ENCODE peak calls at places on chromosome 22, in four cellular contexts. One of them, this sample, is unnamed.

GRCh38 chr22:20580611-20581502 is 73.4 kb downstream of the MED15 start:
- DNase-seq in K562: no peak
- DNase-seq in hepatocyte: no peak
- DNase-seq in GM23248: no peak
- DNase-seq in this sample: no peak

GRCh38 chr22:45543243-45543642 is 40.6 kb downstream of the FBLN1 start:
- DNase-seq in K562: no peak
- DNase-seq in hepatocyte: peak; percentile 3
- DNase-seq in GM23248: no peak
- DNase-seq in this sample: no peak

GRCh38 chr22:35987994-35988393 is 40.6 kb downstream of the RBFOX2 start:
- DNase-seq in K562: no peak
- DNase-seq in hepatocyte: no peak
- DNase-seq in GM23248: no peak
- DNase-seq in this sample: no peak

GRCh38 chr22:37283393-37283937 is 1.2 kb downstream of the CYTH4 start:
- DNase-seq in K562: no peak
- DNase-seq in hepatocyte: no peak
- DNase-seq in GM23248: peak; percentile 21
- DNase-seq in this sample: no peak

GRCh38 chr22:41264408-41264941 is 21.5 kb downstream of the RANGAP1 start:
- DNase-seq in K562: no peak
- DNase-seq in hepatocyte: no peak
- DNase-seq in GM23248: no peak
- DNase-seq in this sample: no peak

GRCh38 chr22:43330178-43331063 is 12.8 kb downstream of the SCUBE1 start:
- DNase-seq in K562: no peak
- DNase-seq in hepatocyte: no peak
- DNase-seq in GM23248: no peak
- DNase-seq in this sample: no peak

GRCh38 chr22:46469701-46470100 is 67.7 kb downstream of the CELSR1 start:
- DNase-seq in K562: no peak
- DNase-seq in hepatocyte: no peak
- DNase-seq in GM23248: no peak
- DNase-seq in this sample: no peak

GRCh38 chr22:22207845-22208564 is 36.6 kb upstream of the VPREB1 start:
- DNase-seq in K562: peak; percentile 96
- DNase-seq in hepatocyte: peak; percentile 89
- DNase-seq in GM23248: peak; percentile 84
- DNase-seq in this sample: peak; percentile 59

GRCh38 chr22:44648085-44648820 is 53.8 kb upstream of the PRR5 start:
- DNase-seq in K562: no peak
- DNase-seq in hepatocyte: peak; percentile 57
- DNase-seq in GM23248: peak; percentile 83
- DNase-seq in this sample: no peak

GRCh38 chr22:41106122-41106968 is 14.0 kb downstream of the EP300 start:
- DNase-seq in K562: no peak
- DNase-seq in hepatocyte: no peak
- DNase-seq in GM23248: no peak
- DNase-seq in this sample: peak; percentile 23

GRCh38 chr22:29201722-29202230 is 3.9 kb upstream of the EMID1 start:
- DNase-seq in K562: no peak
- DNase-seq in hepatocyte: no peak
- DNase-seq in GM23248: no peak
- DNase-seq in this sample: no peak
- H4K20me1 ChIP-seq in K562: no peaks in the 10 kb centered on the region
- H4K20me1 ChIP-seq in hepatocyte: no peaks in the 10 kb centered on the region
- H4K20me1 ChIP-seq in GM23248: no peaks in the 10 kb centered on the region
- H4K20me1 ChIP-seq in this sample: no peaks in the 10 kb centered on the region

GRCh38 chr22:50599816-50600454 is 658 bp upstream of the MAPK8IP2 start:
- DNase-seq in K562: peak; percentile 87
- DNase-seq in hepatocyte: peak; percentile 79
- DNase-seq in GM23248: peak; percentile 64
- DNase-seq in this sample: no peak
- TF ChIP-seq EZH2 in K562: no peak
- TF ChIP-seq EZH2 in hepatocyte: no peak
- TF ChIP-seq EZH2 in GM23248: no peak
- TF ChIP-seq EZH2 in this sample: peak; percentile 77

DNA sequence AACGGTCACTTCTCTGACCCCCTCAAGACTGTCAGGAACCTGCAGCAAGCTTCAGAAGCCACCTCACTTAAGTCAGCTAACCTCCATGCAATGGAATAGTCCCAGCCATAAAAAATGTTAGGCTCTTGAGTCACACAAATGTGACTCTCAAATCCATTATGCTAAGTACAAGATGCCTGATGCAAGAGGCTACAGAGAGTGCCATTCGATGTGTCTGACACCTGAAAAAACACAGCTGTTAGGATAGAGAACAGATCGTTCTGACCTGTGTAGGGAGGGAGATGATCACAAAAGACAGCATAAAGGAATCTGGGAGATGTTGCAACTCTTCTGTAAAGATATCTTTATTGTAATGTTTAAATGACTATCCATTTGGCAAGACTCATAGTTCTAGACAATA is 712.4 kb downstream of the TBC1D22A start:
- DNase-seq in K562: no peak
- DNase-seq in hepatocyte: no peak
- DNase-seq in GM23248: no peak
- DNase-seq in this sample: peak; percentile 91
- H3K9me3 ChIP-seq in K562: no peaks in the 10 kb centered on the region
- H3K9me3 ChIP-seq in hepatocyte: no peaks in the 10 kb centered on the region
- H3K9me3 ChIP-seq in GM23248: no peaks in the 10 kb centered on the region
- H3K9me3 ChIP-seq in this sample: no peaks in the 10 kb centered on the region

GRCh38 chr22:17423616-17424015 is 54.4 kb downstream of the CECR2 start:
- DNase-seq in K562: no peak
- DNase-seq in hepatocyte: no peak
- DNase-seq in GM23248: no peak
- DNase-seq in this sample: no peak

GRCh38 chr22:17422736-17423343 is 53.6 kb downstream of the CECR2 start:
- DNase-seq in K562: no peak
- DNase-seq in hepatocyte: no peak
- DNase-seq in GM23248: no peak
- DNase-seq in this sample: no peak

GRCh38 chr22:17418890-17419324 is 49.6 kb downstream of the CECR2 start:
- DNase-seq in K562: no peak
- DNase-seq in hepatocyte: no peak
- DNase-seq in GM23248: no peak
- DNase-seq in this sample: no peak

GRCh38 chr22:17419348-17419747 is 50.1 kb downstream of the CECR2 start:
- DNase-seq in K562: no peak
- DNase-seq in hepatocyte: no peak
- DNase-seq in GM23248: no peak
- DNase-seq in this sample: no peak
- H4K20me1 ChIP-seq in K562: peaks cover 2% of the 10 kb centered on the region
- H4K20me1 ChIP-seq in hepatocyte: no peaks in the 10 kb centered on the region
- H4K20me1 ChIP-seq in GM23248: no peaks in the 10 kb centered on the region
- H4K20me1 ChIP-seq in this sample: no peaks in the 10 kb centered on the region

GRCh38 chr22:48755332-48755949 is 1072.2 kb downstream of the BRD1 start:
- DNase-seq in K562: no peak
- DNase-seq in hepatocyte: peak; percentile 2
- DNase-seq in GM23248: no peak
- DNase-seq in this sample: no peak

GRCh38 chr22:48758021-48758561 is 1069.6 kb downstream of the BRD1 start:
- DNase-seq in K562: no peak
- DNase-seq in hepatocyte: peak; percentile 73
- DNase-seq in GM23248: no peak
- DNase-seq in this sample: no peak

GRCh38 chr22:48757581-48757980 is 1070.1 kb downstream of the BRD1 start:
- DNase-seq in K562: no peak
- DNase-seq in hepatocyte: peak; percentile 1
- DNase-seq in GM23248: no peak
- DNase-seq in this sample: no peak

GRCh38 chr22:48754611-48755331 is 1072.9 kb downstream of the BRD1 start:
- DNase-seq in K562: no peak
- DNase-seq in hepatocyte: peak; percentile 2
- DNase-seq in GM23248: no peak
- DNase-seq in this sample: no peak

DNA sequence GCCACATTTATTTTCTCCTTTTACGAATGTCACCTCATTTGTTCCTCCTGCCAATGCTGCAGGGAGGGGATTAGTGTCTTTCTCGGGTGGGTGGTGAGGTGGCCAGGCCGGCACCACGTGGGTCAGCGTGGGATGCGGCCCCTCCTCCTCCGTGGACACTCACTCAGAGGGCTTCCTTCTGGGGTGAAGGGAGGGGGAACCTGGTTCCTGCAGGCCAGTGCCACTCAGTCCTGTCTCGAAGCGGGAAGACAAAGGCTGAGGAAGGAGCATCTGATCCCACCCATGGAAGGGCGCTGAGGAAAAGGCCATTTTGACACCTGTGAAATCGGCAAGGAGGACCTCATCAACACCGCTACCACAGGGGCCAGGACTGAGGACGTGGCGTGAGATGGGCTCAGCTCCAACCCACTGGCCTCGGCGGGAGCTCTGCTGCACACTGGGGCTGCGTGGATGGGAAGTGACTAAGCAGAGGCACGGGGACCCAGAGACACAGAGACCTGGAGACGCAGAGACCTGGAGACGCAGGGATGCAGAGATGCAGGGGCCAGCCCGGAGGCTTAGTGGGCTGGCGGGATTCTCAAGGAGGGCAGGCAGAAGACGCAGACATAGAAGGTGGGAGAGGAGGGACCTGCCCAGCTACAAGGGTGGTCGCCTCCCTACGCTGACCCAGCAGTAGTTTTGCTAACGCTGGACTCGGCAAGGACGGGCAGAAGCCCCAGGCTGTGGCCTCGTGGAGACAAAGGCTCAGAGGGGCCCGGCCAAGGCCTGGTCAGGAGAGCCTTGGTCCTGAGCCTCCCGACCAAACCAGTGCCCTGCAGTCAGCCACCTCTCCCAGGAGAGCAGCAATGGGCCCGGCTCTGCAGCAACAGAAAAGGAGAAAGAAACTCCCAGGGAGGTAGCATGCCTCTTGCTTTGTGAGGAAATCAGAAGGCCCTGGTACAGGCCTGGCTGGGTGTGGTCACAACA is 1071.2 kb downstream of the BRD1 start:
- DNase-seq in K562: no peak
- DNase-seq in hepatocyte: peak; percentile 3
- DNase-seq in GM23248: no peak
- DNase-seq in this sample: no peak
- TF ChIP-seq EZH2 in K562: no peak
- TF ChIP-seq EZH2 in hepatocyte: no peak
- TF ChIP-seq EZH2 in GM23248: no peak
- TF ChIP-seq EZH2 in this sample: no peak

GRCh38 chr22:48639021-48639795 is 1188.5 kb downstream of the BRD1 start:
- DNase-seq in K562: no peak
- DNase-seq in hepatocyte: no peak
- DNase-seq in GM23248: no peak
- DNase-seq in this sample: no peak
- H3K9me3 ChIP-seq in K562: no peaks in the 10 kb centered on the region
- H3K9me3 ChIP-seq in hepatocyte: no peaks in the 10 kb centered on the region
- H3K9me3 ChIP-seq in GM23248: no peaks in the 10 kb centered on the region
- H3K9me3 ChIP-seq in this sample: no peaks in the 10 kb centered on the region

GRCh38 chr22:24555496-24556253 is at the start of gene SNRPD3:
- DNase-seq in K562: peak; percentile 61
- DNase-seq in hepatocyte: peak; percentile 96
- DNase-seq in GM23248: peak; percentile 98
- DNase-seq in this sample: peak; percentile 93
- H4K20me1 ChIP-seq in K562: peaks cover 16% of the 10 kb centered on the region
- H4K20me1 ChIP-seq in hepatocyte: peaks cover 18% of the 10 kb centered on the region
- H4K20me1 ChIP-seq in GM23248: no peaks in the 10 kb centered on the region
- H4K20me1 ChIP-seq in this sample: no peaks in the 10 kb centered on the region

GRCh38 chr22:17370036-17370765 is 941 bp downstream of the CECR2 start:
- DNase-seq in K562: no peak
- DNase-seq in hepatocyte: peak; percentile 60
- DNase-seq in GM23248: no peak
- DNase-seq in this sample: peak; percentile 11
- TF ChIP-seq EZH2 in K562: no peak
- TF ChIP-seq EZH2 in hepatocyte: peak; percentile 22
- TF ChIP-seq EZH2 in GM23248: no peak
- TF ChIP-seq EZH2 in this sample: peak; percentile 2

GRCh38 chr22:19331975-19332374 is 40.5 kb upstream of the CLTCL1 start:
- DNase-seq in K562: peak; percentile 40
- DNase-seq in hepatocyte: no peak
- DNase-seq in GM23248: no peak
- DNase-seq in this sample: no peak

GRCh38 chr22:19341500-19341899 is 50.0 kb upstream of the CLTCL1 start:
- DNase-seq in K562: no peak
- DNase-seq in hepatocyte: no peak
- DNase-seq in GM23248: no peak
- DNase-seq in this sample: no peak

GRCh38 chr22:19331474-19331873 is 40.0 kb upstream of the CLTCL1 start:
- DNase-seq in K562: no peak
- DNase-seq in hepatocyte: no peak
- DNase-seq in GM23248: no peak
- DNase-seq in this sample: no peak

GRCh38 chr22:19337137-19337536 is 45.6 kb upstream of the CLTCL1 start:
- DNase-seq in K562: no peak
- DNase-seq in hepatocyte: no peak
- DNase-seq in GM23248: no peak
- DNase-seq in this sample: no peak

GRCh38 chr22:19336133-19337075 is 44.9 kb upstream of the CLTCL1 start:
- DNase-seq in K562: peak; percentile 16
- DNase-seq in hepatocyte: no peak
- DNase-seq in GM23248: no peak
- DNase-seq in this sample: no peak
- H3K9me3 ChIP-seq in K562: peaks cover 31% of the 10 kb centered on the region
- H3K9me3 ChIP-seq in hepatocyte: peaks cover 17% of the 10 kb centered on the region
- H3K9me3 ChIP-seq in GM23248: no peaks in the 10 kb centered on the region
- H3K9me3 ChIP-seq in this sample: no peaks in the 10 kb centered on the region

DNA sequence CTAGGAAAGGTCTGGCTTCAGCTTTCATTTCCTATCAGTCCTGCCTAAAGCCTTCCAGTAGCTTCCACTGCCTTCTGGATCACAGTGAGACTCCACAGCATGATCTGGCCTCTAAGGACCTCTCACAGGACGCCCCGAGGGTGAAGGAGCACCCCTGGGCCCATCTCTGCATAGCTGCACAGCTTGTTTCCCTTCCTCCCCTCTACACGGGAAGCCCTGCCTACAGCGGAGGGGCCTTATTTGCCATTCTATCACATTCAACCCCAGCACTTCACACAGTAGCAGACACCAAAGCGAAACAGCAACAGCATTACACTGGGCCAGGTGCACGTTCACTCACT is 162.3 kb upstream of the GRK3 start:
- DNase-seq in K562: no peak
- DNase-seq in hepatocyte: no peak
- DNase-seq in GM23248: no peak
- DNase-seq in this sample: no peak
- H4K20me1 ChIP-seq in K562: peaks cover 13% of the 10 kb centered on the region
- H4K20me1 ChIP-seq in hepatocyte: peaks cover 39% of the 10 kb centered on the region
- H4K20me1 ChIP-seq in GM23248: no peaks in the 10 kb centered on the region
- H4K20me1 ChIP-seq in this sample: no peaks in the 10 kb centered on the region

This sample was measured in fibroblast of lung.